ENCODE peak calls at places on chromosomes 2 and 18, in seven cellular contexts. O is IMR-90, E is H9, U is mesendoderm, V is mesenchymal stem cell, M is H1, Q is trophoblast cell. Y is an unnamed sample.

GRCh38 chr2:158845869-158846268 is 50.8 kb downstream of the DAPL1 start:
- DNase-seq in O (no peak), E (no peak), U (peak), V (no peak), M (no peak), Q (no peak), Y (no peak)

GRCh38 chr2:30629866-30630265 is 177.4 kb downstream of the CAPN13 start:
- DNase-seq in O (peak), E (no peak), U (peak), V (peak), M (no peak), Q (peak), Y (no peak)

GRCh38 chr2:202932425-202933138 is 20.5 kb downstream of the CARF start:
- DNase-seq in O (peak), E (no peak), U (peak), V (peak), M (no peak), Q (peak), Y (no peak)

GRCh38 chr2:60844105-60844504 is 37.3 kb upstream of the REL start:
- DNase-seq in O (no peak), E (no peak), U (no peak), V (no peak), M (no peak), Q (no peak), Y (no peak)

GRCh38 chr18:27713037-27713726 is 463.7 kb downstream of the CDH2 start:
- DNase-seq in O (no peak), E (no peak), U (peak), V (peak), M (no peak), Q (no peak), Y (peak)

GRCh38 chr2:53334610-53335009 is 433.0 kb upstream of the CHAC2 start:
- DNase-seq in O (no peak), E (no peak), U (no peak), V (no peak), M (no peak), Q (no peak), Y (no peak)

GRCh38 chr18:4200399-4200798 is 254.7 kb downstream of the DLGAP1 start:
- DNase-seq in O (no peak), E (no peak), U (no peak), V (no peak), M (no peak), Q (no peak), Y (no peak)

GRCh38 chr18:44654555-44654954 is 26.1 kb upstream of the SETBP1 start:
- DNase-seq in O (peak), E (no peak), U (peak), V (peak), M (no peak), Q (peak), Y (no peak)

GRCh38 chr18:79657342-79657996 is 22.1 kb upstream of the CTDP1 start:
- DNase-seq in O (no peak), E (peak), U (peak), V (no peak), M (no peak), Q (no peak), Y (no peak)

GRCh38 chr2:191818725-191819333 is 28.1 kb downstream of the CAVIN2 start:
- DNase-seq in O (no peak), E (no peak), U (no peak), V (no peak), M (no peak), Q (no peak), Y (no peak)

GRCh38 chr2:36371963-36372391 is 16.4 kb downstream of the CRIM1 start:
- DNase-seq in O (peak), E (no peak), U (peak), V (peak), M (no peak), Q (peak), Y (no peak)

GRCh38 chr2:26579025-26579722 is 62.0 kb downstream of the CIB4 start:
- DNase-seq in O (no peak), E (no peak), U (no peak), V (no peak), M (no peak), Q (no peak), Y (no peak)

GRCh38 chr18:36668349-36668748 is 160.5 kb downstream of the TPGS2 start:
- DNase-seq in O (no peak), E (no peak), U (no peak), V (no peak), M (no peak), Q (no peak), Y (no peak)

GRCh38 chr2:97662895-97663625 is 784 bp downstream of the ACTR1B start:
- DNase-seq in O (peak), E (peak), U (peak), V (peak), M (peak), Q (peak), Y (peak)

GRCh38 chr2:76311713-76312112 is 601.0 kb upstream of the GCFC2 start:
- DNase-seq in O (no peak), E (no peak), U (peak), V (no peak), M (no peak), Q (peak), Y (no peak)

GRCh38 chr18:57802166-57802868 is 798 bp downstream of the ATP8B1 start:
- DNase-seq in O (no peak), E (peak), U (peak), V (no peak), M (no peak), Q (no peak), Y (peak)
- H2BK120ac ChIP-seq in O (peak), E (no peak), U (no peak), V (peak), M (no peak), Q (peak), Y (no peak)

GRCh38 chr2:235639387-235639786 is 145.5 kb downstream of the AGAP1 start:
- DNase-seq in O (peak), E (no peak), U (peak), V (peak), M (no peak), Q (peak), Y (no peak)

GRCh38 chr2:235641333-235641732 is 147.5 kb downstream of the AGAP1 start:
- DNase-seq in O (peak), E (no peak), U (no peak), V (no peak), M (no peak), Q (no peak), Y (no peak)

GRCh38 chr2:235641956-235642355 is 148.1 kb downstream of the AGAP1 start:
- DNase-seq in O (no peak), E (no peak), U (no peak), V (no peak), M (no peak), Q (no peak), Y (no peak)

GRCh38 chr2:235639885-235640284 is 146.0 kb downstream of the AGAP1 start:
- DNase-seq in O (no peak), E (no peak), U (no peak), V (peak), M (no peak), Q (no peak), Y (no peak)

DNA sequence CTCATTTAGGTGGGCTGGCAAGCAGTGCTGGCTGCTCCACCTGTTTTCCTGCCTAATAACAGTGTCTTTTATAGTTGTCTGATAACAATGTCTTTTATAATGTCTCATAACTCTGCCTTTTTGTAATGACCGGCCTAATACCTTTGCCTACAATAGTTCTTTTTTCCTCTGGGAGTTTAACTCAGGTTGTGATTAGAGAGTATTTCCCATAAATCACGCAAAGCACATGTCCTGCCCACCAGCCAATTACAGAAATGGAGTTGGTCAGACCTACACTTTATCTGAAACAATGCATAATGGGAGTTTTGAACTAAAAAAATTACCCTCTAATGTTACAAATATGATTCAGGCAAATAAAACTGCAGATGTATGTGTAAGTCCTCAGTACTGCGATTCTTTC is 147.1 kb downstream of the AGAP1 start:
- DNase-seq in O (peak), E (no peak), U (no peak), V (no peak), M (no peak), Q (no peak), Y (no peak)
- H2BK120ac ChIP-seq in O (no peak), E (no peak), U (no peak), V (no peak), M (no peak), Q (no peak), Y (no peak)

GRCh38 chr2:172962064-172962463 is 113.6 kb upstream of the MAP3K20 start:
- DNase-seq in O (no peak), E (no peak), U (no peak), V (no peak), M (no peak), Q (no peak), Y (no peak)
- H2BK120ac ChIP-seq in O (peak), E (no peak), U (no peak), V (no peak), M (no peak), Q (no peak), Y (no peak)

DNA sequence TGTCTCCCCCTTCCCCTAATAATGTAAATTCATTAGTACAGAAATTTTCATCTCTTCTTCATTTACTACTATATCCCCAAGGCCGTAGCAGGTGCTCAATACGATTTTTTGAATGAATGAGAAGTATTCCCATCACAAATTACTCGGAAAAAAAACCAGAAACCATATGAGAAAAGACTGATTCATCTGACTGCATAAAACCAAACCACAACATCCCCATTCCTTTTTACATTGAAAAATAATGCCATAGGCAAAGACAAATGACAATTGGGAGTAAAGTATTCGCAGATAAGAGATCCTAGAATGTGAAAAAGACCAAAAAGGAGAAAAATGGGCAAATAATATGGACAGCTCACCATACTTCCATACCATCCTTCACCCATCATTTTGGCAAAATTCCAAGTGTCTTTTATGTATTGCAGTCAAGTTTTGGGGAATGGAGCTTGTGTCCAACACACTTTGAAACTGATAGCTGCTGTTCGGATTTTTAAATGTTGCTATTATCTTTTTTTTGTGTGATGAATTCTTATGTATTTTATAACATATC is 1.5 kb downstream of the ZC3H8 start:
- DNase-seq in O (no peak), E (no peak), U (no peak), V (no peak), M (no peak), Q (no peak), Y (no peak)
- H2BK120ac ChIP-seq in O (no peak), E (no peak), U (no peak), V (no peak), M (no peak), Q (no peak), Y (no peak)